ENCODE peak calls at places on chromosomes 11 and 22, in nine cellular contexts. G, X, Y, E, T, C, H, N and A are unnamed samples.

GRCh38 chr11:120346233-120346632 is 10.0 kb downstream of the ARHGEF12 start:
- DNase-seq in H (no peak), N (no peak), X (no peak), Y (no peak), T (no peak), E (no peak), C (no peak), G (no peak), A (no peak)

GRCh38 chr11:126597041-126597440 is 241.6 kb downstream of the ST3GAL4 start:
- DNase-seq in E (no peak), X (no peak), Y (no peak), T (no peak), G (no peak), H (no peak), N (no peak), C (no peak), A (no peak)

GRCh38 chr22:20115691-20116375 is at the start of gene RANBP1:
- DNase-seq in E (no peak), H (no peak), G (peak; percentile 21), X (no peak), T (peak; percentile 78), N (no peak), Y (no peak), C (no peak), A (no peak)

GRCh38 chr11:46246514-46246913 is 30.9 kb upstream of the CREB3L1 start:
- DNase-seq in E (no peak), G (no peak), Y (no peak), N (no peak), H (no peak), C (peak; percentile 37), T (no peak), X (no peak), A (no peak)

GRCh38 chr22:33659423-33659822 is 260.9 kb downstream of the LARGE1 start:
- DNase-seq in Y (no peak), H (no peak), N (no peak), X (no peak), C (peak; percentile 5), G (no peak), T (no peak), E (peak; percentile 55), A (no peak)

GRCh38 chr11:78313181-78313788 is 104.3 kb downstream of the GAB2 start:
- DNase-seq in Y (peak; percentile 89), N (no peak), E (no peak), C (peak; percentile 55), H (no peak), G (no peak), T (no peak), X (peak; percentile 10), A (peak; percentile 90)

GRCh38 chr22:22928666-22929380 is 41.2 kb downstream of the IGLL5 start:
- DNase-seq in N (no peak), Y (peak; percentile 12), G (no peak), E (peak; percentile 35), C (no peak), X (no peak), H (peak; percentile 99), T (peak; percentile 75), A (no peak)

GRCh38 chr11:80163441-80163840 is 722.6 kb upstream of the TENM4 start:
- DNase-seq in C (no peak), T (no peak), G (no peak), E (no peak), H (no peak), N (no peak), X (no peak), Y (no peak), A (no peak)

GRCh38 chr11:45960387-45961110 is 38.1 kb downstream of the LARGE2 start:
- DNase-seq in N (no peak), C (no peak), T (no peak), E (no peak), H (no peak), G (no peak), X (no peak), Y (no peak), A (no peak)

GRCh38 chr11:35786188-35786587 is 123.6 kb downstream of the TRIM44 start:
- DNase-seq in C (no peak), E (no peak), G (no peak), H (no peak), Y (no peak), T (no peak), N (no peak), X (no peak), A (no peak)

GRCh38 chr11:126029805-126030204 is 32.9 kb downstream of the CDON start:
- DNase-seq in C (no peak), T (no peak), Y (no peak), G (no peak), N (no peak), X (no peak), H (no peak), E (no peak), A (no peak)

GRCh38 chr11:57157624-57158023 is 24.1 kb upstream of the LRRC55 start:
- DNase-seq in E (no peak), T (no peak), Y (no peak), C (no peak), X (no peak), H (no peak), N (no peak), G (no peak), A (no peak)

GRCh38 chr11:66343176-66343575 is 1.7 kb downstream of the BRMS1 start:
- DNase-seq in H (no peak), T (peak; percentile 20), C (no peak), E (no peak), G (no peak), Y (no peak), N (no peak), X (no peak), A (no peak)
- H3K4me3 ChIP-seq in H (no peak overlapping the region), T (no peak overlapping the region), C (no peak overlapping the region), E (no peak overlapping the region), G (no peak overlapping the region), Y (no peak overlapping the region), N (peak overlapping the region; percentile 99), X (no peak overlapping the region), A (no peak overlapping the region)

GRCh38 chr22:29703595-29704195 is 16.1 kb upstream of the CABP7 start:
- DNase-seq in H (no peak), N (no peak), Y (no peak), G (no peak), C (no peak), E (no peak), X (no peak), T (no peak), A (no peak)

GRCh38 chr22:29700206-29700948 is 19.4 kb upstream of the CABP7 start:
- DNase-seq in Y (no peak), G (no peak), E (no peak), H (no peak), N (no peak), X (no peak), T (peak; percentile 60), C (no peak), A (no peak)

GRCh38 chr22:29700949-29701927 is 18.6 kb upstream of the CABP7 start:
- DNase-seq in E (no peak), T (no peak), X (peak; percentile 51), H (peak; percentile 19), Y (no peak), G (peak; percentile 77), N (no peak), C (no peak), A (peak; percentile 9)

GRCh38 chr22:29702931-29703594 is 16.7 kb upstream of the CABP7 start:
- DNase-seq in X (no peak), C (no peak), T (no peak), H (peak; percentile 13), Y (no peak), N (no peak), G (peak; percentile 58), E (no peak), A (no peak)

GRCh38 chr22:29702025-29702930 is 17.5 kb upstream of the CABP7 start:
- DNase-seq in C (no peak), T (no peak), E (no peak), H (no peak), G (no peak), Y (no peak), N (no peak), X (no peak), A (no peak)
- TF ChIP-seq CTCF in C (peak; percentile 25), T (no peak), E (no peak), H (no peak), G (no peak), Y (no peak), N (no peak), X (peak; percentile 19), A (peak; percentile 20)

DNA sequence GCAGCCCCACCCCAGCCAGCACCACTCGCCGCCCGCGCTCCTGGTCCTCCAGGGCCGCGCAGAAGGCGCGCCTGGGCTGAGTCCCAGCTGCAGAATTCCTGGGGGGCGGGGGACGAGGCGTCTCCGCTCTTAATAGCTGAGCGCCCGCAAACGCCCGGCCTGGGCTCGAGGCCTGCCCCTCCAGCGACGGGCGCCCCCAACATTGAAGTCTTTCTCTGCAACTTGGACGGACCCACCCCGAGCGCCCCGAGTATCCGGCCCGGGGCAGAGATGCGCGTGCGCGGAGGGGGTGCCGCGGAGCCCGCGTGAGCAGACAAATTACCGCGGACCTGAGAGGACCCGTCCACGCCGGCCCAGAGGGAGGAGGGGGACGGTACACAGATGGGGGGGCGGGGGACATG is 6.7 kb upstream of the SYT7 start:
- DNase-seq in C (no peak), T (no peak), E (peak; percentile 59), H (no peak), X (no peak), Y (no peak), G (peak; percentile 90), N (no peak), A (no peak)
- H3K4me3 ChIP-seq in C (peak overlapping the region; percentile 36), T (peak overlapping the region; percentile 44), E (peak overlapping the region; percentile 67), H (no peak overlapping the region), X (peak overlapping the region; percentile 57), Y (peak overlapping the region; percentile 36), G (peak overlapping the region; percentile 68), N (peak overlapping the region; percentile 43), A (peak overlapping the region; percentile 14)

GRCh38 chr22:42304021-42304790 is 33.8 kb upstream of the TCF20 start:
- DNase-seq in T (no peak), Y (no peak), C (no peak), N (no peak), G (no peak), E (no peak), X (no peak), H (no peak), A (no peak)
- TF ChIP-seq CTCF in T (no peak), Y (no peak), C (no peak), N (no peak), G (no peak), E (no peak), X (no peak), H (no peak), A (no peak)

GRCh38 chr11:132910016-132910760 is 622.1 kb downstream of the OPCML start:
- DNase-seq in X (no peak), H (no peak), E (no peak), Y (no peak), T (no peak), G (peak; percentile 19), N (no peak), C (no peak), A (no peak)

GRCh38 chr11:132914600-132914999 is 617.7 kb downstream of the OPCML start:
- DNase-seq in Y (no peak), X (no peak), E (no peak), H (no peak), C (no peak), N (no peak), T (no peak), G (no peak), A (no peak)

GRCh38 chr11:132913886-132914285 is 618.4 kb downstream of the OPCML start:
- DNase-seq in E (no peak), C (no peak), N (no peak), Y (no peak), X (no peak), G (no peak), H (no peak), T (no peak), A (no peak)

GRCh38 chr11:132911186-132911585 is 621.1 kb downstream of the OPCML start:
- DNase-seq in Y (peak; percentile 10), H (no peak), N (peak; percentile 4), E (no peak), C (no peak), X (no peak), G (no peak), T (no peak), A (peak; percentile 9)

GRCh38 chr11:132913295-132913694 is 619.0 kb downstream of the OPCML start:
- DNase-seq in G (no peak), Y (no peak), X (no peak), H (no peak), N (no peak), C (no peak), E (no peak), T (no peak), A (no peak)
- H3K4me3 ChIP-seq in G (no peak overlapping the region), Y (no peak overlapping the region), X (no peak overlapping the region), H (no peak overlapping the region), N (no peak overlapping the region), C (no peak overlapping the region), E (no peak overlapping the region), T (no peak overlapping the region), A (no peak overlapping the region)